ENCODE peak calls at places on chromosomes 7 and 10, in ten cellular contexts. K is H9, U is neural crest cell, P is endothelial cell, B is GM12865, N is cardiac fibroblast, R is breast epithelium, D is AG09309, E is neural progenitor cell, X is A549. W is an unnamed sample.

GRCh38 chr10:7117806-7118674 is 292.8 kb downstream of the SFMBT2 start:
- DNase-seq in X (no peak), P (no peak), D (no peak), U (no peak), N (no peak), R (no peak), B (no peak), E (peak), K (no peak), W (no peak)

GRCh38 chr7:112143567-112143966 is 62.6 kb downstream of the DOCK4 start:
- DNase-seq in E (no peak), X (no peak), U (no peak), B (no peak), K (no peak), N (peak), D (peak), P (no peak), R (no peak), W (no peak)

GRCh38 chr7:157271991-157272324 is 64.8 kb upstream of the DNAJB6 start:
- DNase-seq in D (peak), U (no peak), N (peak), R (peak), B (no peak), K (no peak), E (no peak), X (no peak), P (no peak), W (no peak)

GRCh38 chr10:17744395-17744841 is 7.6 kb upstream of the TMEM236 start:
- DNase-seq in U (no peak), N (peak), K (no peak), D (no peak), R (no peak), P (no peak), X (no peak), E (no peak), B (no peak), W (no peak)

GRCh38 chr10:6260843-6261242 is 58.1 kb downstream of the PFKFB3 start:
- DNase-seq in N (no peak), D (no peak), B (no peak), U (no peak), R (no peak), E (no peak), K (no peak), P (no peak), X (no peak), W (no peak)

GRCh38 chr10:114024876-114025609 is 18.6 kb upstream of the ADRB1 start:
- DNase-seq in E (no peak), B (peak), D (no peak), K (no peak), U (no peak), X (no peak), N (peak), P (no peak), R (no peak), W (no peak)

GRCh38 chr10:122688293-122688989 is 11.2 kb downstream of the C10orf120 start:
- DNase-seq in U (no peak), K (no peak), N (peak), E (no peak), P (no peak), R (no peak), D (no peak), B (no peak), X (no peak), W (no peak)

GRCh38 chr10:102581401-102581800 is 62.9 kb upstream of the TRIM8 start:
- DNase-seq in R (no peak), N (no peak), P (no peak), U (no peak), K (no peak), X (no peak), B (no peak), E (no peak), D (no peak), W (no peak)

GRCh38 chr7:111920329-111920728 is 285.9 kb downstream of the DOCK4 start:
- DNase-seq in N (no peak), X (no peak), B (no peak), R (no peak), P (no peak), E (no peak), D (no peak), U (no peak), K (no peak), W (no peak)

GRCh38 chr10:58177362-58177947 is 90.2 kb downstream of the IPMK start:
- DNase-seq in K (no peak), R (no peak), B (no peak), X (peak), N (peak), U (no peak), P (no peak), D (no peak), E (no peak), W (no peak)

GRCh38 chr7:42262907-42263466 is 26.0 kb upstream of the GLI3 start:
- DNase-seq in K (peak), P (no peak), R (peak), B (no peak), N (peak), D (no peak), U (peak), X (no peak), E (peak), W (no peak)

GRCh38 chr10:76195990-76196389 is 764.6 kb downstream of the LRMDA start:
- DNase-seq in B (no peak), N (peak), P (no peak), E (no peak), R (no peak), D (no peak), U (no peak), X (no peak), K (no peak), W (no peak)

GRCh38 chr10:126094537-126094936 is 198.2 kb downstream of the FANK1 start:
- DNase-seq in U (no peak), B (no peak), E (no peak), X (no peak), K (no peak), D (peak), P (no peak), N (no peak), R (no peak), W (no peak)

GRCh38 chr7:2523461-2523905 is 3.9 kb downstream of the LFNG start:
- DNase-seq in D (no peak), P (no peak), E (peak), K (peak), N (no peak), B (no peak), R (peak), X (no peak), U (no peak), W (no peak)

GRCh38 chr7:16921151-16921550 is 39.4 kb upstream of the AGR3 start:
- DNase-seq in R (no peak), D (no peak), E (no peak), N (no peak), B (no peak), P (no peak), U (no peak), K (no peak), X (no peak), W (no peak)

GRCh38 chr10:93075369-93076221 is 1.9 kb downstream of the CYP26A1 start:
- DNase-seq in P (no peak), X (no peak), N (no peak), K (no peak), B (peak), R (peak), U (no peak), D (no peak), E (peak), W (no peak)

GRCh38 chr7:99079104-99079503 is 64.8 kb downstream of the SMURF1 start:
- DNase-seq in K (no peak), B (no peak), R (no peak), P (no peak), U (no peak), N (no peak), X (no peak), D (no peak), E (no peak), W (no peak)

GRCh38 chr10:3886191-3886590 is 101.2 kb upstream of the KLF6 start:
- DNase-seq in R (no peak), N (peak), K (peak), U (peak), E (peak), D (no peak), P (no peak), B (no peak), X (peak), W (no peak)

GRCh38 chr10:58588673-58589265 is 76.1 kb downstream of the BICC1 start:
- DNase-seq in K (peak), N (no peak), P (peak), R (no peak), X (no peak), D (no peak), E (peak), B (peak), U (peak), W (peak)

GRCh38 chr10:57694956-57695605 is 572.6 kb downstream of the IPMK start:
- DNase-seq in K (no peak), E (no peak), X (no peak), U (no peak), B (no peak), N (no peak), D (peak), R (no peak), P (no peak), W (no peak)

GRCh38 chr7:151403764-151404163 is 6.1 kb downstream of the WDR86 start:
- DNase-seq in K (no peak), X (no peak), P (no peak), N (no peak), E (no peak), D (no peak), U (no peak), R (no peak), B (no peak), W (no peak)

GRCh38 chr7:28180364-28181147 is at the start of gene JAZF1:
- DNase-seq in K (peak), X (peak), N (peak), R (peak), B (peak), U (peak), D (no peak), E (peak), P (peak), W (peak)

GRCh38 chr7:47197508-47197907 is 384.4 kb downstream of the TNS3 start:
- DNase-seq in K (no peak), R (no peak), P (no peak), U (no peak), E (no peak), D (no peak), N (no peak), X (no peak), B (no peak), W (no peak)

GRCh38 chr10:23754179-23754578 is 315.3 kb downstream of the OTUD1 start:
- DNase-seq in U (no peak), B (no peak), X (no peak), P (no peak), N (no peak), K (no peak), R (no peak), D (no peak), E (no peak), W (no peak)

GRCh38 chr10:6185039-6185716 is 17.6 kb upstream of the PFKFB3 start:
- DNase-seq in D (no peak), U (no peak), B (no peak), N (peak), K (no peak), P (no peak), X (no peak), R (no peak), E (peak), W (no peak)

GRCh38 chr7:115052706-115053105 is 130.8 kb downstream of the MDFIC start:
- DNase-seq in E (no peak), N (no peak), X (no peak), K (peak), U (no peak), D (no peak), R (no peak), B (no peak), P (no peak), W (no peak)

GRCh38 chr7:112619343-112619742 is 138.6 kb downstream of the LSMEM1 start:
- DNase-seq in X (no peak), D (no peak), K (no peak), E (no peak), R (no peak), N (no peak), B (no peak), P (no peak), U (no peak), W (no peak)

GRCh38 chr10:107415446-107415845 is 250.9 kb upstream of the SORCS1 start:
- DNase-seq in X (no peak), D (no peak), P (no peak), E (no peak), K (no peak), R (no peak), U (no peak), B (no peak), N (no peak), W (no peak)

GRCh38 chr10:132931258-132931657 is 11.1 kb downstream of the CFAP46 start:
- DNase-seq in E (no peak), X (no peak), R (no peak), K (no peak), U (no peak), D (no peak), N (no peak), P (no peak), B (peak), W (no peak)

GRCh38 chr7:135508853-135509588 is 881 bp downstream of the CNOT4 start:
- DNase-seq in K (peak), U (peak), D (no peak), N (peak), X (peak), R (no peak), P (peak), B (peak), E (peak), W (peak)

GRCh38 chr7:43781726-43782607 is 23.5 kb downstream of the BLVRA start:
- DNase-seq in P (no peak), K (no peak), E (no peak), X (no peak), B (no peak), D (peak), U (no peak), N (peak), R (no peak), W (no peak)

GRCh38 chr7:33958126-33958525 is 52.8 kb downstream of the BMPER start:
- DNase-seq in N (no peak), B (no peak), E (no peak), U (no peak), X (no peak), D (no peak), P (no peak), R (no peak), K (no peak), W (no peak)

GRCh38 chr7:25215694-25216335 is 12.5 kb downstream of the NPVF start:
- DNase-seq in K (peak), R (no peak), N (no peak), X (no peak), D (no peak), B (peak), P (no peak), E (no peak), U (no peak), W (no peak)
- TF ChIP-seq CTCF in K (peak), R (no peak), N (no peak), X (no peak), D (no peak), B (no peak), P (no peak), E (no peak), U (peak), W (no peak)

DNA sequence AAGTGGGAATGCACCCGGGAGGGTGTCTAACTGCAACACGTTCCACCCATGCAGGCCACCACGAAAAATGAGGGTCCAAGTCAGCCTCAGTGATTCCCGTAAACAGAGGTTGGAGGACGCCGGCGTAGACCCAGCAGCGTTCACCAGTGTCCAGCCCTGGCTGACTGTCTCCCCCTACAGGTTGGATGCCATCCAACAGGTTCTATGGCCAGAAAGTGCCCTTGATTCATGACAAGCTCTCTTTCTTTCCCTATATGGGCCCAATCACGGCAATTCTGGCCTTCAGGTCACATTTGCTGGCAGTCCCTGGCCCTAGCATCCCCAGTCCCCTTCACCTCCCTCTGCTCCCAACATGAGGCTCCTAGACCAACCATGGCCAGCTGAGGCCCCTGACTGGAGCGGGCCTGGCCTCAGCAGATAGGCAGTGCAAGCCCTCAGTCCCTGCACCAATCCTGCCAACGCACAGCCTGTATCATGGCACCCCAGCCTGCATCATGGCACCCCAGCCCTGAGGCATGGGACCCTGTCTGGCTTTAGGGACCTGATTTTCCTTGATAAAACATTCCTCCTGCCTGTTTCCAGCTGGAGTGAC is 227.4 kb downstream of the GRID1 start:
- DNase-seq in R (no peak), X (peak), P (peak), E (peak), K (peak), D (no peak), N (no peak), B (peak), U (peak), W (no peak)
- TF ChIP-seq CTCF in R (no peak), X (peak), P (peak), E (peak), K (peak), D (peak), N (no peak), B (peak), U (peak), W (peak)

GRCh38 chr10:71837085-71837827 is 13.8 kb downstream of the PSAP start:
- DNase-seq in E (peak), N (peak), K (peak), B (peak), X (peak), D (no peak), U (no peak), R (no peak), P (peak), W (no peak)
- TF ChIP-seq CTCF in E (peak), N (peak), K (peak), B (peak), X (peak), D (peak), U (peak), R (peak), P (peak), W (peak)

GRCh38 chr7:79357101-79357500 is 96.4 kb downstream of the MAGI2 start:
- DNase-seq in R (no peak), X (no peak), N (no peak), E (no peak), D (no peak), B (no peak), K (no peak), P (no peak), U (no peak), W (no peak)

GRCh38 chr7:79359827-79360226 is 93.6 kb downstream of the MAGI2 start:
- DNase-seq in K (no peak), B (no peak), X (no peak), D (no peak), R (no peak), U (no peak), N (no peak), P (no peak), E (no peak), W (no peak)

GRCh38 chr7:79361214-79361613 is 92.3 kb downstream of the MAGI2 start:
- DNase-seq in R (no peak), N (no peak), E (peak), X (no peak), B (no peak), U (no peak), K (peak), D (no peak), P (no peak), W (no peak)
- TF ChIP-seq CTCF in R (no peak), N (no peak), E (peak), X (no peak), B (no peak), U (no peak), K (peak), D (no peak), P (no peak), W (no peak)

GRCh38 chr10:118800920-118801319 is 46.1 kb upstream of the CACUL1 start:
- DNase-seq in X (no peak), U (no peak), R (peak), E (no peak), N (peak), P (peak), K (no peak), B (peak), D (no peak), W (no peak)

GRCh38 chr10:118804262-118804773 is 49.5 kb upstream of the CACUL1 start:
- DNase-seq in X (no peak), N (no peak), R (no peak), E (peak), U (no peak), K (no peak), D (no peak), B (no peak), P (no peak), W (no peak)

GRCh38 chr10:118798186-118798811 is 43.5 kb upstream of the CACUL1 start:
- DNase-seq in B (no peak), R (peak), D (peak), N (peak), X (peak), K (no peak), U (no peak), P (no peak), E (no peak), W (no peak)

GRCh38 chr10:118802126-118802793 is 47.5 kb upstream of the CACUL1 start:
- DNase-seq in N (no peak), E (no peak), P (no peak), R (no peak), D (no peak), U (no peak), K (no peak), X (no peak), B (no peak), W (no peak)

DNA sequence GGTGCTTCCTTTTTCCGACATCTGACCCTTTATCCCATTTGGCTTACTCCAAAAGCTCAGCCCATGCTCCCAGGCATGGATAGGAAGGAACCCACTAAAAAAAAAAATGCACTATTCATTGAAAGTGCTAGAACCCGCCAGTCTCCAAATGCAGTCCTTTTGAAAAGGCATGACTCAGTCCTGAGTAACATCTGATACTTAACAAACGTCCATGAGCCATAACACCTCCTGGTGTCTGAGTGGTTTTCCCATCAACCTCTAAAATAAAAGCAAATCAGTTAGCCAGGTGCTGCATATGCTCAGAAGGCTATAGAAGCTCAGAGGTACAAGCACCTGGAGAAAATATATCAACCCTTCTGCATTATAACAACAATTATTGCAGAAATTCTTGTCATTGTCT is 45.0 kb upstream of the CACUL1 start:
- DNase-seq in D (peak), U (no peak), E (no peak), B (no peak), N (peak), K (no peak), P (no peak), X (no peak), R (no peak), W (no peak)
- TF ChIP-seq CTCF in D (no peak), U (no peak), E (no peak), B (no peak), N (no peak), K (no peak), P (no peak), X (no peak), R (no peak), W (no peak)

DNA sequence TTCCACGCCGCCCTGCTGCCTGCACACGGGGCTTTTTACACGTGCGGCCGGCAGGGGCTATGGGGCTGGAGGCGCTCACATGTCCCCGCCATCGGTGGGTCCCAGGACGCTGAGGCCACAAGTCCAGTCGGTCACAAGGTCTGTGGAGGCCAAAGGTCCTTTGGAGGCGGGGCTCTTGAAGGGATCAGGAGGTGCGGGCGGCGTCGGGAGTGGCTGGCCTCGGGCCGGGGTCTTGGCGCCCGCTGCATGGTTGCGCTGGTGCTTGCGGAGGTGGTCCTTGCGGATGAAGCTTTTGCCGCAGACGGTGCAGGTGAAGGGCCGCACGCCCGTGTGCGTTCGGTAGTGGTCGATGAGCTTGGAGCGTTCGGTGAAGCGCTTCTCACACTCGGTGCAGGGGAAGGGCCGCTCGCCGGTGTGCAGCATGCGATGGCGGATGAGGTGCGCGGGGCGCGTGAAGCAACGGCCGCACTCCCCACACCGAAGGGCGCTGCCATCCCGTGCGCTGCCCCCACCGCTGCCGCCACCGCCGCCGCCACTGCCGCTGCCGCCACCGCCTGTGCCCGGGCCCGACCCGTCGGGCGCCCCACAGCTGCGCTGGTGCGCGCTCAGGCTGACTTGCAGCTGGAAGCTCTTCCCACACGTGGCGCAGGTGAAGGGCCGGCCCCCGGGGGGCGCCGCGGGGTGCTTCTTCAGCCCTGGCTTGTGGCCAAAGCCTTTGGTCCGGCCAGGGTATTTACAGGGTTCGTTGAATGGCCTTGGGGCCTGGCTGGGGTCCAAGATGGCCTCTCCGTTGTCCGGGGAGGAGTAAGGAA is 13.7 kb upstream of the ZNF777 start:
- DNase-seq in P (no peak), E (no peak), D (no peak), K (no peak), B (no peak), U (no peak), R (no peak), N (no peak), X (no peak), W (no peak)
- TF ChIP-seq CTCF in P (no peak), E (no peak), D (no peak), K (peak), B (no peak), U (no peak), R (no peak), N (no peak), X (no peak), W (no peak)

W was measured in progenitor cell of endocrine pancreas.